ENCODE peak calls at places on chromosome 1, in five cellular contexts. N, M, J, Z and E are unnamed samples.

GRCh38 chr1:209895709-209896108 is 42.3 kb upstream of the SYT14 start:
- DNase-seq in N (no peak), Z (no peak), J (peak; percentile 95), M (peak; percentile 81), E (no peak)

GRCh38 chr1:3277623-3278022 is 176.8 kb upstream of the ARHGEF16 start:
- DNase-seq in N (no peak), J (no peak), M (no peak), Z (no peak), E (no peak)

GRCh38 chr1:37306461-37306860 is 167.9 kb upstream of the ZC3H12A start:
- DNase-seq in J (no peak), N (no peak), M (no peak), Z (no peak), E (no peak)

GRCh38 chr1:22652881-22653316 is at the start of gene C1QB:
- DNase-seq in Z (no peak), N (no peak), M (no peak), J (no peak), E (no peak)

GRCh38 chr1:203316626-203317093 is 11.3 kb downstream of the BTG2 start:
- DNase-seq in Z (no peak), M (peak; percentile 40), J (no peak), N (no peak), E (no peak)

GRCh38 chr1:228109962-228110488 is 926 bp upstream of the MRPL55 start:
- DNase-seq in N (no peak), M (no peak), Z (no peak), J (peak; percentile 51), E (no peak)

GRCh38 chr1:160884579-160884978 is 401 bp downstream of the ITLN1 start:
- DNase-seq in Z (no peak), N (no peak), J (no peak), M (peak; percentile 14), E (no peak)

GRCh38 chr1:35660581-35661473 is 19.5 kb upstream of the PSMB2 start:
- DNase-seq in M (peak; percentile 28), N (no peak), J (peak; percentile 64), Z (no peak), E (no peak)

GRCh38 chr1:232578681-232579195 is 51.2 kb downstream of the SIPA1L2 start:
- DNase-seq in N (no peak), Z (no peak), J (peak; percentile 62), M (no peak), E (no peak)

GRCh38 chr1:157770442-157771043 is 6.4 kb downstream of the FCRL2 start:
- DNase-seq in J (no peak), Z (no peak), N (no peak), M (no peak), E (no peak)
- TF ChIP-seq CTCF in J (no peak), Z (peak; percentile 32), N (no peak), M (no peak), E (no peak)

GRCh38 chr1:65948609-65949229 is 156.0 kb downstream of the PDE4B start:
- DNase-seq in M (peak; percentile 46), Z (no peak), N (no peak), J (peak; percentile 88), E (no peak)
- TF ChIP-seq CTCF in M (peak; percentile 64), Z (peak; percentile 38), N (no peak), J (peak; percentile 32), E (peak; percentile 58)

GRCh38 chr1:54272772-54273091 is 72.8 kb downstream of the MRPL37 start:
- DNase-seq in N (no peak), M (no peak), J (no peak), Z (no peak), E (no peak)
- TF ChIP-seq CTCF in N (no peak), M (peak; percentile 75), J (peak; percentile 30), Z (no peak), E (no peak)

DNA sequence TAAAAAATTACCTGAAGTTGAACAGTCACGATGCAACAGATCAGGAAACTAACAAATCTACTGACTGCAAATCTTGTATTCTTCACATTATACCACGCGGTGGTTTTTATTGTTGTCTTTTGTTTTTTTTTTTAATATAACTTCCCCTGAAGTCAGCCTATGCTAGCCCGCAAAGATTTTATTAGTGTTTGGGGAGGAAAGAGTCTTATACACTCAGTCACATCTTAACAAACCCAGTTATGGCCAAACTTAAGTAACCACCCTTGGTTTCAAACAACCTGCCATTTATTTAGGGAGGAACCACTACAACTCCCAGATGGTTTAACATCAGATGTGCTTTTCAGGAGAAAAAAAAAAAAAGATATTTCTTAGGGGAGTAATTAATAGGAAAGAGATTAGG is 15.2 kb upstream of the GPR161 start:
- DNase-seq in N (no peak), Z (no peak), J (no peak), M (no peak), E (no peak)
- TF ChIP-seq CTCF in N (no peak), Z (no peak), J (no peak), M (no peak), E (no peak)

DNA sequence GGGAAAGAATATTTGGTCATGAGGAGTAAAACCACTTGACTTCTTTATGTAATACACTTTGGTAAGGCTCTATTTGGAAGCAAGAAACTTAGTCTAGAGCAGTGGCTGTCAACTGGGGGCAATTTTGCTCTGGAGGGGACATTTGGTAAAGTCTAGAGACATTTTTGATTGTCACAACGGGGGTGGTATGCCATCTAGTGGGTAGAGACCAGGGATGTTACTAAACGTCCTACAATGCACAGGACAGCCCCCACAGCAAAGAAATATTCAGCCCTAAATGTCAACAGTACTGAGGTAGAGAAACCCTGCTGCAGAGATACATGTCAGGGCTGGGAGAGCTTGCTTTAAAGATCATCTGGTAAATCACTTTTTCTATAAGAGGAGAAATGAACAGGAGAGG is 13.5 kb downstream of the FUCA1 start:
- DNase-seq in M (no peak), J (peak; percentile 35), N (no peak), Z (no peak), E (no peak)
- TF ChIP-seq CTCF in M (peak; percentile 64), J (peak; percentile 41), N (no peak), Z (peak; percentile 30), E (peak; percentile 67)

GRCh38 chr1:212820969-212821368 is 26.5 kb downstream of the SPATA45 start:
- DNase-seq in M (no peak), N (no peak), J (no peak), Z (no peak), E (no peak)

GRCh38 chr1:212822956-212823355 is 24.5 kb downstream of the SPATA45 start:
- DNase-seq in N (no peak), Z (no peak), J (no peak), M (no peak), E (no peak)

GRCh38 chr1:212827377-212827776 is 20.1 kb downstream of the SPATA45 start:
- DNase-seq in Z (no peak), J (no peak), N (no peak), M (no peak), E (no peak)

GRCh38 chr1:212825798-212826452 is 21.5 kb downstream of the SPATA45 start:
- DNase-seq in M (no peak), J (no peak), N (no peak), Z (no peak), E (no peak)

DNA sequence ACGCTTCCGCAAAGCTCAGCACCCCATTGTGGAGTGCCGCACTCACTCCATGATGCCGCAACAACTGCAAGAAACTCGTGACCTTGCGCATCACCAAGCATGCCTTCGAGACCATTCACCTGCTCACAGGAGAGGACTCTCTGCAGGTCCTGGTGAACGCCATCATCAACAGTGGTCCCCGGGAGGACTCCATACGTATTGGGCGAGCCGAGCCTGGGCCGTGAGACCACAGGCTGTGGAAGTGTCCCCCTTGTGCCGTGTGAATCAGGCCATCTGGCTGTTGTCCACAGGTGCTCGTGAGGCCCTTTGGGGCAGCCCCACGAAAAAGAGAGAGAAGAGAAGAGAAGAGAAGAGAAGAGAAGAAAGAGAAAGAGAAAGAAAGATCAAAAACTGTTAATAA is 23.2 kb downstream of the SPATA45 start:
- DNase-seq in N (no peak), J (no peak), M (no peak), Z (no peak), E (no peak)
- TF ChIP-seq CTCF in N (no peak), J (no peak), M (no peak), Z (no peak), E (no peak)

GRCh38 chr1:152394151-152394550 is 19.9 kb downstream of the CRNN start:
- DNase-seq in N (no peak), M (no peak), Z (no peak), J (no peak), E (no peak)

GRCh38 chr1:152397474-152397873 is 16.6 kb downstream of the CRNN start:
- DNase-seq in N (no peak), J (no peak), Z (no peak), M (no peak), E (no peak)

DNA sequence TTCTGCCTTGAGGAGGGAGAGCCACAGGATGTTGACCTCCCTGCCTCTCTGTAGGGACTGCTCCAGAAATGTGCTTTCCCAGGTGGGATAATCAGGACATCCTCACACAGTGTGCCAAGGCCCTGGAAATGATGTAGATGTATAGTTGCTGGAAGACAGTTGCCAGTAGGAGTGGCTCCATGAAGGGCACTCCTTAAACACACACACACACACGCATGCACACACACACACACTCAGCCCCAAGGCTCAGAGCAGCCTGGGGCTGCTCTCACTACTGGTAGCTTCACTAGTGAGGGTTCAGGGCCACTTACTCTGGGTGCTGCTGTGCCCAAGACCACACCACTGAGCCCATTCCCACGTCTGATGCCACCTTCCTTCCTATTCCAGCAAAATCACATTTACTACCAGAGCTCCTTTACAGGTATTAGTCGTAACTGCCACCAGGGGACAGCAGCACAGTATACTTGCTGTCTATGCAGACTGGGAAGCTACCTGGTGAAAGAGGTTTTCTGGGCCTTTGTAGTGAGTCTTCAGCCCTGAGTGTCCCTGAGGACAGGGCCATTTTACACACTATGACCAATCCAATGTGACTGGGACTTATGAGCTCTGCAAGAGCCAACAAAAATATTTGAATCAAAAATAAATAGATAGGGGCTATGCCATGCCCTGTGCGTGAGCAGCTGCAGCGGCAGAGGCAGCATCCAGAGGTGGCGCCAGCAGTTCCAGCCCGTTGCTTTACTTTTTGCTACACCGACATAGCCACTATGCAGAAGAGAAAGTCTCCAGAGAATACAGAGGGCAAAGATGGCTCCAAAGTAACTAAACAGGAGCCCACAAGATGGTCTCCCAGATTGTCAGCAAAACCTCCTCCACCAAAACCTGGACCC is 15.0 kb downstream of the CRNN start:
- DNase-seq in M (peak; percentile 4), Z (no peak), N (no peak), J (peak; percentile 14), E (no peak)
- TF ChIP-seq CTCF in M (peak; percentile 48), Z (peak; percentile 42), N (peak; percentile 78), J (peak; percentile 33), E (no peak)